ENCODE peak calls at places on chromosomes 6 and 20, in nine cellular contexts. One of them, this sample, is unnamed.

GRCh38 chr6:169086020-169086419 is 167.6 kb downstream of the THBS2 start:
- DNase-seq in prostate gland: no peak
- DNase-seq in endothelial cell of umbilical vein: no peak
- DNase-seq in fibroblast of pulmonary artery: no peak
- DNase-seq in GM06990: no peak
- DNase-seq in astrocyte of the spinal cord: no peak
- DNase-seq in AG10803: no peak
- DNase-seq in choroid plexus epithelial cell: no peak
- DNase-seq in left lung: no peak
- DNase-seq in this sample: no peak

GRCh38 chr6:139881728-139882211 is 507.3 kb upstream of the CITED2 start:
- DNase-seq in prostate gland: peak
- DNase-seq in endothelial cell of umbilical vein: peak
- DNase-seq in fibroblast of pulmonary artery: peak
- DNase-seq in GM06990: no peak
- DNase-seq in astrocyte of the spinal cord: peak
- DNase-seq in AG10803: no peak
- DNase-seq in choroid plexus epithelial cell: peak
- DNase-seq in left lung: no peak
- DNase-seq in this sample: peak

GRCh38 chr6:9131616-9132015 is 696.3 kb upstream of the SLC35B3 start:
- DNase-seq in prostate gland: peak
- DNase-seq in endothelial cell of umbilical vein: no peak
- DNase-seq in fibroblast of pulmonary artery: no peak
- DNase-seq in GM06990: no peak
- DNase-seq in astrocyte of the spinal cord: no peak
- DNase-seq in AG10803: no peak
- DNase-seq in choroid plexus epithelial cell: no peak
- DNase-seq in left lung: peak
- DNase-seq in this sample: peak

GRCh38 chr6:125957845-125958244 is 1.3 kb downstream of the HINT3 start:
- DNase-seq in prostate gland: peak
- DNase-seq in endothelial cell of umbilical vein: peak
- DNase-seq in fibroblast of pulmonary artery: peak
- DNase-seq in GM06990: no peak
- DNase-seq in astrocyte of the spinal cord: peak
- DNase-seq in AG10803: peak
- DNase-seq in choroid plexus epithelial cell: peak
- DNase-seq in left lung: peak
- DNase-seq in this sample: no peak

GRCh38 chr6:2103644-2104523 is 141.5 kb downstream of the GMDS start:
- DNase-seq in prostate gland: no peak
- DNase-seq in endothelial cell of umbilical vein: peak
- DNase-seq in fibroblast of pulmonary artery: peak
- DNase-seq in GM06990: no peak
- DNase-seq in astrocyte of the spinal cord: peak
- DNase-seq in AG10803: peak
- DNase-seq in choroid plexus epithelial cell: peak
- DNase-seq in left lung: no peak
- DNase-seq in this sample: no peak

GRCh38 chr6:168030881-168031280 is 33.4 kb downstream of the KIF25 start:
- DNase-seq in prostate gland: no peak
- DNase-seq in endothelial cell of umbilical vein: no peak
- DNase-seq in fibroblast of pulmonary artery: no peak
- DNase-seq in GM06990: no peak
- DNase-seq in astrocyte of the spinal cord: no peak
- DNase-seq in AG10803: no peak
- DNase-seq in choroid plexus epithelial cell: no peak
- DNase-seq in left lung: no peak
- DNase-seq in this sample: no peak

GRCh38 chr6:81148726-81149125 is 603.8 kb downstream of the TENT5A start:
- DNase-seq in prostate gland: no peak
- DNase-seq in endothelial cell of umbilical vein: no peak
- DNase-seq in fibroblast of pulmonary artery: no peak
- DNase-seq in GM06990: no peak
- DNase-seq in astrocyte of the spinal cord: peak
- DNase-seq in AG10803: peak
- DNase-seq in choroid plexus epithelial cell: peak
- DNase-seq in left lung: no peak
- DNase-seq in this sample: no peak

GRCh38 chr6:40334496-40334895 is 252.7 kb downstream of the LRFN2 start:
- DNase-seq in prostate gland: no peak
- DNase-seq in endothelial cell of umbilical vein: no peak
- DNase-seq in fibroblast of pulmonary artery: no peak
- DNase-seq in GM06990: no peak
- DNase-seq in astrocyte of the spinal cord: no peak
- DNase-seq in AG10803: no peak
- DNase-seq in choroid plexus epithelial cell: no peak
- DNase-seq in left lung: no peak
- DNase-seq in this sample: no peak

GRCh38 chr20:4202441-4202840 is 187.1 kb upstream of the RNF24 start:
- DNase-seq in prostate gland: no peak
- DNase-seq in endothelial cell of umbilical vein: no peak
- DNase-seq in fibroblast of pulmonary artery: no peak
- DNase-seq in GM06990: no peak
- DNase-seq in astrocyte of the spinal cord: no peak
- DNase-seq in AG10803: no peak
- DNase-seq in choroid plexus epithelial cell: no peak
- DNase-seq in left lung: no peak
- DNase-seq in this sample: no peak

GRCh38 chr6:70520575-70520974 is 46.2 kb upstream of the SDHAF4 start:
- DNase-seq in prostate gland: no peak
- DNase-seq in endothelial cell of umbilical vein: peak
- DNase-seq in fibroblast of pulmonary artery: peak
- DNase-seq in GM06990: no peak
- DNase-seq in astrocyte of the spinal cord: peak
- DNase-seq in AG10803: peak
- DNase-seq in choroid plexus epithelial cell: peak
- DNase-seq in left lung: no peak
- DNase-seq in this sample: no peak

GRCh38 chr6:157106487-157106886 is 216.8 kb downstream of the TMEM242 start:
- DNase-seq in prostate gland: no peak
- DNase-seq in endothelial cell of umbilical vein: peak
- DNase-seq in fibroblast of pulmonary artery: peak
- DNase-seq in GM06990: no peak
- DNase-seq in astrocyte of the spinal cord: peak
- DNase-seq in AG10803: peak
- DNase-seq in choroid plexus epithelial cell: peak
- DNase-seq in left lung: no peak
- DNase-seq in this sample: no peak

DNA sequence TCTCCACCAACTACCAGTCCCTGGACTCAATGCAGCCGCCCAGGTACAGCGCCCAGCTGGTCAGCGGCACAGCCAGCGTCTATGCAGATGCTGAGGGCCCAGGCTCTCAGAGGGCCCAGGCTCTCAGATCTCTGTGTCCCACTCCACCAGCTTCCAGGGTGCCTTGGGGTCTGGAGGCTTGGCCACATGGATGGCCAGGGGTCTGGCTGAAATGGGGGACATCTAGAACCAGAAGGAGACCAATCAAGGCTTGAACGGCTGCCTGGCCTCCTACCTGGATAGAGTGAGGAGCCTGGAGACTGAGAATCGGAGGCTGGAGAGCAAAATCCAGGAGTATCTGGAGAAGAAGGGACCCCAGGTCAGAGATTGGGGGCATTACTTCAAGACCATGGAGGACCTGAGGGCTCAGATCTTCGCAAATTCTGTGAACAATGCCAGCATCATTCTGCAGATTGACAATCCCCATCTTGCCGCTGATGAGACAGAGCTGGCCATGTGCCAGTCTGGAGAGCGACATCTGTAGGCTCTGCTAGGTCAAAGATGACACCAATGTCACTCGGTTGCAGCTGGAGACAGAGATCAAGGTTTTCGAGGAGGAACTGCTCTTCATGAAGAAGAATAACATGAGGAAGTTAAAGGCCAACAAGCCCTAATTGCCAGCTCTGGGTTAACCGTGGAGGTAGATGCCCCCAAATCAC is 44.1 kb upstream of the GRM4 start:
- DNase-seq in prostate gland: no peak
- DNase-seq in endothelial cell of umbilical vein: no peak
- DNase-seq in fibroblast of pulmonary artery: no peak
- DNase-seq in GM06990: no peak
- DNase-seq in astrocyte of the spinal cord: no peak
- DNase-seq in AG10803: no peak
- DNase-seq in choroid plexus epithelial cell: no peak
- DNase-seq in left lung: peak
- DNase-seq in this sample: no peak
- TF ChIP-seq CTCF in prostate gland: no peak
- TF ChIP-seq CTCF in endothelial cell of umbilical vein: no peak
- TF ChIP-seq CTCF in fibroblast of pulmonary artery: no peak
- TF ChIP-seq CTCF in GM06990: peak
- TF ChIP-seq CTCF in astrocyte of the spinal cord: no peak
- TF ChIP-seq CTCF in AG10803: no peak
- TF ChIP-seq CTCF in choroid plexus epithelial cell: no peak
- TF ChIP-seq CTCF in left lung: no peak
- TF ChIP-seq CTCF in this sample: no peak

DNA sequence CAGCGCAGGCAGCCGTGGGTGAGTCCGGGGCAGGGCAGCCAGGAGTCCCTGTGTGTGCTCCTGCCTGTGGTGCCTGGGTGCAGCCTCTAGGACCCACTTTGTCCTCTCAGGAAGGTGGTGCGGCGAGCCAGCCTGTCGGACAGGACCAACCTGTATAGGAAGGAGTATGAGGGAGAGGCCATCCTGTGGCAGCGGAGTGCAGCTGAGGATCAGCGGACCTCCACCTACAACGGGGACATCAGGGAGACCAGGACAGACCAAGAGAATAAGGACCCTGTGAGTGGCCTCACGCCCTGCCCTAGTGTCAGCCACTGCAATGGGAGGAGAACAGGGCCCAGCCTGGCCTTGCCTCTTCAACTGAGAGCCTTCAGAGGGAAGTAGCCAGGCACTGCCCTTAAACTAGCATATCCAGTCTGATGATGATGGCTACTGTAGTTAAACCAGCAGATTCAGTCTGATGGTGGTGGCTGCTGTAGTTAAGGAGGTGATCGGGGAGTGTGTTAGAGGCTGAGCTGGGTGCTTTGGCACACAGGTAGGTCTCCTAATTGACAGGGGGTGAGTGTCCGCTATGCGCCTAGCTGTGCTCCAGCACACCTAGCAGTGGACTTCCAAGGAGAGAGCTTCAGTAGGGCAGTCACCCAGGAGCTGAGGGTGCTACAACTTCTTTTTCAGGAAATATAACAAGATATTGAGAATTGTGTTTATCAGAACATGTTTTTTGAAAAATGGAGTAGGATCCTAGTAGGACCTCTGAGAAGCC is 18.1 kb upstream of the FAM83D start:
- DNase-seq in prostate gland: no peak
- DNase-seq in endothelial cell of umbilical vein: no peak
- DNase-seq in fibroblast of pulmonary artery: no peak
- DNase-seq in GM06990: no peak
- DNase-seq in astrocyte of the spinal cord: no peak
- DNase-seq in AG10803: no peak
- DNase-seq in choroid plexus epithelial cell: no peak
- DNase-seq in left lung: no peak
- DNase-seq in this sample: no peak
- TF ChIP-seq CTCF in prostate gland: no peak
- TF ChIP-seq CTCF in endothelial cell of umbilical vein: no peak
- TF ChIP-seq CTCF in fibroblast of pulmonary artery: no peak
- TF ChIP-seq CTCF in GM06990: no peak
- TF ChIP-seq CTCF in astrocyte of the spinal cord: no peak
- TF ChIP-seq CTCF in AG10803: no peak
- TF ChIP-seq CTCF in choroid plexus epithelial cell: no peak
- TF ChIP-seq CTCF in left lung: no peak
- TF ChIP-seq CTCF in this sample: no peak

GRCh38 chr6:158593670-158594069 is 33.8 kb downstream of the TMEM181 start:
- DNase-seq in prostate gland: no peak
- DNase-seq in endothelial cell of umbilical vein: no peak
- DNase-seq in fibroblast of pulmonary artery: no peak
- DNase-seq in GM06990: no peak
- DNase-seq in astrocyte of the spinal cord: no peak
- DNase-seq in AG10803: no peak
- DNase-seq in choroid plexus epithelial cell: no peak
- DNase-seq in left lung: no peak
- DNase-seq in this sample: no peak

GRCh38 chr6:158591134-158591809 is 31.4 kb downstream of the TMEM181 start:
- DNase-seq in prostate gland: no peak
- DNase-seq in endothelial cell of umbilical vein: peak
- DNase-seq in fibroblast of pulmonary artery: no peak
- DNase-seq in GM06990: no peak
- DNase-seq in astrocyte of the spinal cord: no peak
- DNase-seq in AG10803: no peak
- DNase-seq in choroid plexus epithelial cell: no peak
- DNase-seq in left lung: no peak
- DNase-seq in this sample: no peak

GRCh38 chr6:158596861-158597260 is 37.0 kb downstream of the TMEM181 start:
- DNase-seq in prostate gland: no peak
- DNase-seq in endothelial cell of umbilical vein: no peak
- DNase-seq in fibroblast of pulmonary artery: no peak
- DNase-seq in GM06990: no peak
- DNase-seq in astrocyte of the spinal cord: no peak
- DNase-seq in AG10803: no peak
- DNase-seq in choroid plexus epithelial cell: no peak
- DNase-seq in left lung: no peak
- DNase-seq in this sample: no peak

GRCh38 chr6:158597565-158597964 is 37.7 kb downstream of the TMEM181 start:
- DNase-seq in prostate gland: no peak
- DNase-seq in endothelial cell of umbilical vein: no peak
- DNase-seq in fibroblast of pulmonary artery: no peak
- DNase-seq in GM06990: no peak
- DNase-seq in astrocyte of the spinal cord: no peak
- DNase-seq in AG10803: no peak
- DNase-seq in choroid plexus epithelial cell: no peak
- DNase-seq in left lung: no peak
- DNase-seq in this sample: no peak

GRCh38 chr6:158595223-158595622 is 35.3 kb downstream of the TMEM181 start:
- DNase-seq in prostate gland: no peak
- DNase-seq in endothelial cell of umbilical vein: peak
- DNase-seq in fibroblast of pulmonary artery: peak
- DNase-seq in GM06990: no peak
- DNase-seq in astrocyte of the spinal cord: no peak
- DNase-seq in AG10803: peak
- DNase-seq in choroid plexus epithelial cell: no peak
- DNase-seq in left lung: no peak
- DNase-seq in this sample: no peak
- TF ChIP-seq CTCF in prostate gland: no peak
- TF ChIP-seq CTCF in endothelial cell of umbilical vein: peak
- TF ChIP-seq CTCF in fibroblast of pulmonary artery: peak
- TF ChIP-seq CTCF in GM06990: peak
- TF ChIP-seq CTCF in astrocyte of the spinal cord: peak
- TF ChIP-seq CTCF in AG10803: peak
- TF ChIP-seq CTCF in choroid plexus epithelial cell: peak
- TF ChIP-seq CTCF in left lung: no peak
- TF ChIP-seq CTCF in this sample: peak

GRCh38 chr6:84967965-84968364 is 203.6 kb upstream of the TBX18 start:
- DNase-seq in prostate gland: no peak
- DNase-seq in endothelial cell of umbilical vein: no peak
- DNase-seq in fibroblast of pulmonary artery: no peak
- DNase-seq in GM06990: no peak
- DNase-seq in astrocyte of the spinal cord: no peak
- DNase-seq in AG10803: no peak
- DNase-seq in choroid plexus epithelial cell: peak
- DNase-seq in left lung: no peak
- DNase-seq in this sample: no peak

DNA sequence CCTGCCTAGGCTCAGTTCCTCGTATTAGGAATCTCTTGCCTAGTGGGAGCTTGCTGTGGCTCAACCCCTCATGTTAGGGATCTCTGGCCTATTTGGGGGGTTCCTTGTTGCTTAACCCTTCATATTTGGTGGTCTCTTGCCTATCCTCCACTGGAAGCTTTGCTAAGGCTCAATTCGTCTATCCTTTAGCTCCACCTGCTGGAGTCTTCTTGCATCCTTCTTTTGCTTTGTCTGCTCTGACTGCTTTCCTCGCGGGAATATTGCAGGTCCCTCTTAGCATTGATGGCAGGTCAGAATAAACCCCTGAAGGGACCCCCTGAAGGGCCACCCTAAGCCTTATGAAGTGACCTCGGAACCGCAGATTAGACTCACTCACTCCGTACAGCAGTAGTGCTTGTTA is 203.0 kb upstream of the TBX18 start:
- DNase-seq in prostate gland: no peak
- DNase-seq in endothelial cell of umbilical vein: peak
- DNase-seq in fibroblast of pulmonary artery: peak
- DNase-seq in GM06990: no peak
- DNase-seq in astrocyte of the spinal cord: peak
- DNase-seq in AG10803: peak
- DNase-seq in choroid plexus epithelial cell: peak
- DNase-seq in left lung: no peak
- DNase-seq in this sample: peak
- TF ChIP-seq CTCF in prostate gland: no peak
- TF ChIP-seq CTCF in endothelial cell of umbilical vein: peak
- TF ChIP-seq CTCF in fibroblast of pulmonary artery: peak
- TF ChIP-seq CTCF in GM06990: peak
- TF ChIP-seq CTCF in astrocyte of the spinal cord: peak
- TF ChIP-seq CTCF in AG10803: peak
- TF ChIP-seq CTCF in choroid plexus epithelial cell: peak
- TF ChIP-seq CTCF in left lung: no peak
- TF ChIP-seq CTCF in this sample: peak

This sample was measured in nephron progenitor cell.